ENCODE peak calls at places on chromosomes 7 and 10, in six cellular contexts. I is neuronal stem cell, K is IMR-90, T is mesenchymal stem cell, F is H9, J is trophoblast cell. P is an unnamed sample.

GRCh38 chr7:5523052-5523711 is 99.5 kb upstream of the TNRC18 start:
- DNase-seq in I (no peak), K (peak; percentile 54), T (peak; percentile 75), F (peak; percentile 76), J (peak; percentile 50), P (peak; percentile 89)

GRCh38 chr7:28296571-28297483 is 115.5 kb upstream of the CREB5 start:
- DNase-seq in I (peak; percentile 20), K (peak; percentile 56), T (peak; percentile 22), F (peak; percentile 68), J (peak; percentile 48), P (peak; percentile 82)

GRCh38 chr7:156625585-156625984 is 15.0 kb upstream of the RNF32 start:
- DNase-seq in I (no peak), K (no peak), T (no peak), F (no peak), J (no peak), P (no peak)

GRCh38 chr10:1551636-1552338 is 185.5 kb downstream of the ADARB2 start:
- DNase-seq in I (no peak), K (no peak), T (no peak), F (no peak), J (no peak), P (no peak)

GRCh38 chr10:50417906-50418697 is 166.8 kb upstream of the ASAH2 start:
- DNase-seq in I (peak; percentile 38), K (peak; percentile 80), T (peak; percentile 73), F (peak; percentile 71), J (peak; percentile 74), P (peak; percentile 93)

GRCh38 chr7:79282051-79282694 is 171.3 kb downstream of the MAGI2 start:
- DNase-seq in I (no peak), K (peak; percentile 86), T (peak; percentile 81), F (no peak), J (peak; percentile 60), P (peak; percentile 41)

GRCh38 chr7:17095951-17096350 is 202.5 kb upstream of the AHR start:
- DNase-seq in I (no peak), K (no peak), T (no peak), F (no peak), J (no peak), P (no peak)

GRCh38 chr7:22564511-22565045 is 64.6 kb upstream of the STEAP1B start:
- DNase-seq in I (no peak), K (peak; percentile 88), T (peak; percentile 86), F (no peak), J (no peak), P (no peak)

GRCh38 chr7:96949766-96950165 is 55.6 kb upstream of the DLX6 start:
- DNase-seq in I (no peak), K (no peak), T (no peak), F (no peak), J (no peak), P (no peak)

GRCh38 chr10:74051729-74052342 is 53.9 kb downstream of the VCL start:
- DNase-seq in I (no peak), K (no peak), T (peak; percentile 65), F (peak; percentile 46), J (no peak), P (peak; percentile 81)

GRCh38 chr10:62103857-62104256 is 164.8 kb downstream of the RTKN2 start:
- DNase-seq in I (no peak), K (no peak), T (no peak), F (no peak), J (no peak), P (no peak)

GRCh38 chr7:106462365-106462859 is 177.6 kb upstream of the NAMPT start:
- DNase-seq in I (no peak), K (peak; percentile 52), T (peak; percentile 62), F (no peak), J (peak; percentile 28), P (peak; percentile 23)

GRCh38 chr10:80924063-80924952 is 386.6 kb downstream of the SH2D4B start:
- DNase-seq in I (peak; percentile 62), K (peak; percentile 11), T (peak; percentile 57), F (peak; percentile 64), J (peak; percentile 44), P (peak; percentile 76)

GRCh38 chr10:58701398-58702135 is 188.9 kb downstream of the BICC1 start:
- DNase-seq in I (no peak), K (peak; percentile 81), T (no peak), F (no peak), J (no peak), P (no peak)

GRCh38 chr7:67625257-67625713 is 628.7 kb downstream of the TYW1 start:
- DNase-seq in I (peak; percentile 87), K (peak; percentile 11), T (peak; percentile 4), F (peak; percentile 93), J (no peak), P (peak; percentile 92)

GRCh38 chr10:84452006-84452405 is 123.6 kb downstream of the CCSER2 start:
- DNase-seq in I (no peak), K (peak; percentile 82), T (peak; percentile 55), F (no peak), J (no peak), P (peak; percentile 16)

GRCh38 chr7:71733108-71733870 is 601.3 kb downstream of the GALNT17 start:
- DNase-seq in I (peak; percentile 89), K (peak; percentile 22), T (peak; percentile 37), F (peak; percentile 94), J (peak; percentile 47), P (peak; percentile 92)

GRCh38 chr10:97923476-97923875 is 73.8 kb downstream of the GOLGA7B start:
- DNase-seq in I (no peak), K (no peak), T (no peak), F (no peak), J (no peak), P (no peak)

GRCh38 chr7:34091330-34091917 is 186.1 kb downstream of the BMPER start:
- DNase-seq in I (peak; percentile 29), K (peak; percentile 69), T (peak; percentile 43), F (peak; percentile 37), J (peak; percentile 53), P (peak; percentile 62)

GRCh38 chr7:139752148-139752547 is 25.6 kb downstream of the HIPK2 start:
- DNase-seq in I (no peak), K (no peak), T (no peak), F (no peak), J (no peak), P (no peak)

GRCh38 chr10:73648975-73649829 is 6.6 kb downstream of the SYNPO2L start:
- DNase-seq in I (no peak), K (peak; percentile 49), T (no peak), F (no peak), J (peak; percentile 80), P (peak; percentile 97)

GRCh38 chr10:43648392-43649148 is at the start of gene ZNF32:
- DNase-seq in I (peak; percentile 90), K (peak; percentile 83), T (peak; percentile 85), F (peak; percentile 86), J (peak; percentile 90), P (peak; percentile 90)

GRCh38 chr7:3446786-3447185 is 145.7 kb downstream of the SDK1 start:
- DNase-seq in I (no peak), K (peak; percentile 26), T (peak; percentile 28), F (no peak), J (no peak), P (no peak)

GRCh38 chr10:132539431-132539839 is 1.8 kb downstream of the INPP5A start:
- DNase-seq in I (no peak), K (no peak), T (no peak), F (no peak), J (no peak), P (no peak)

GRCh38 chr7:26292768-26293560 is 1.3 kb downstream of the SNX10 start:
- DNase-seq in I (no peak), K (no peak), T (no peak), F (peak; percentile 52), J (no peak), P (peak; percentile 55)

GRCh38 chr7:122143376-122143750 is 686 bp downstream of the AASS start:
- DNase-seq in I (peak; percentile 21), K (peak; percentile 19), T (peak; percentile 63), F (no peak), J (no peak), P (peak; percentile 52)

GRCh38 chr7:77428777-77429231 is 12.7 kb upstream of the GSAP start:
- DNase-seq in I (no peak), K (no peak), T (peak; percentile 38), F (no peak), J (peak; percentile 14), P (no peak)

GRCh38 chr10:77600640-77601039 is 37.0 kb downstream of the KCNMA1 start:
- DNase-seq in I (no peak), K (no peak), T (no peak), F (no peak), J (no peak), P (peak; percentile 8)

GRCh38 chr10:42932735-42933453 is 144.0 kb upstream of the RET start:
- DNase-seq in I (peak; percentile 74), K (no peak), T (no peak), F (peak; percentile 89), J (no peak), P (peak; percentile 68)

DNA sequence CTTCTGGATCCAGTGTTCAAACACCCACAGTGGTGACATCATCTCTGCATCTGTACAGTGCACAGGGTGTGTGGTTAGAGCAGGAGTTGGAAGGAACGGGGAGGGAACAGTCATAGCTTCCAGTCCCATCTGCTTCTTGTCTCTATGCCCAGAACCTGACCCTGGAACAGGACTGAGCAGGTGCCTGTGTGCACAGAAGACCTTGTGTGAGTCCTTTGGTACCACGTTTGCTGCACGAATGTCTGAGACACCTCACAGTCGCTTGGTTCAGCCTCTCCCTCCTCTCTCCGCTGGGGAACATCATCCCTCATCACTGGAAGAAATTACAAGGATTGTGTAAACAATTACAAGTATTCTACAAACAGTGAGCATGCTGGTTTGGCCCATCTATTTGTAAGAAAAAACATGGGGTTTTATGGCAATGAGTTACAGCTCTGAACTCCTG is 243.0 kb upstream of the KLF6 start:
- DNase-seq in I (no peak), K (peak; percentile 70), T (peak; percentile 88), F (no peak), J (no peak), P (no peak)
- H2AK5ac ChIP-seq in I (no peak overlapping the region), K (peak overlapping the region; percentile 15), T (no peak overlapping the region), F (no peak overlapping the region), J (peak overlapping the region; percentile 6), P (no peak overlapping the region)

GRCh38 chr10:63700209-63700934 is 179.2 kb downstream of the REEP3 start:
- DNase-seq in I (no peak), K (peak; percentile 99), T (peak; percentile 96), F (no peak), J (peak; percentile 52), P (no peak)

GRCh38 chr10:63696205-63696604 is 175.0 kb downstream of the REEP3 start:
- DNase-seq in I (no peak), K (no peak), T (no peak), F (no peak), J (no peak), P (no peak)

GRCh38 chr10:63699785-63700184 is 178.6 kb downstream of the REEP3 start:
- DNase-seq in I (no peak), K (peak; percentile 59), T (peak; percentile 50), F (no peak), J (no peak), P (no peak)

GRCh38 chr10:63698815-63699205 is 177.6 kb downstream of the REEP3 start:
- DNase-seq in I (no peak), K (no peak), T (no peak), F (no peak), J (no peak), P (no peak)

GRCh38 chr10:63697956-63698814 is 177.0 kb downstream of the REEP3 start:
- DNase-seq in I (no peak), K (no peak), T (no peak), F (no peak), J (no peak), P (no peak)
- H3K27ac ChIP-seq in I (no peak overlapping the region), K (no peak overlapping the region), T (no peak overlapping the region), F (no peak overlapping the region), J (no peak overlapping the region), P (no peak overlapping the region)

GRCh38 chr7:135240446-135240845 is 6.8 kb downstream of the STRA8 start:
- DNase-seq in I (no peak), K (no peak), T (no peak), F (no peak), J (no peak), P (no peak)
- H2AK5ac ChIP-seq in I (no peak overlapping the region), K (no peak overlapping the region), T (no peak overlapping the region), F (no peak overlapping the region), J (no peak overlapping the region), P (no peak overlapping the region)

GRCh38 chr7:112462236-112462635 is 12.0 kb downstream of the IFRD1 start:
- DNase-seq in I (no peak), K (peak; percentile 63), T (peak; percentile 80), F (no peak), J (no peak), P (no peak)
- H3K27ac ChIP-seq in I (no peak overlapping the region), K (no peak overlapping the region), T (no peak overlapping the region), F (no peak overlapping the region), J (no peak overlapping the region), P (no peak overlapping the region)

P was measured in mesendoderm.